ENCODE peak calls at places on chromosomes 16 and 17, in nine cellular contexts. I is omental fat pad; B is activated CD8-positive, alpha-beta memory T cell treated with anti-CD3 and anti-CD28 coated beads for 48 hours; U is NCI-H2029; J is substantia nigra; Q is heart right ventricle; N is COR-L47; C is midbrain; Z is RWPE1. E is an unnamed sample.

GRCh38 chr17:16406742-16407674 is 8.4 kb upstream of the TRPV2 start:
- DNase-seq in Z (no peak), B (no peak), U (no peak), Q (peak), I (no peak), C (no peak), J (no peak), N (no peak), E (no peak)

GRCh38 chr16:29974291-29975133 is 844 bp downstream of the TAOK2 start:
- DNase-seq in Q (peak), N (no peak), Z (peak), U (no peak), B (no peak), J (no peak), C (no peak), I (no peak), E (no peak)

GRCh38 chr17:3972281-3972731 is 8.1 kb upstream of the ATP2A3 start:
- DNase-seq in Z (no peak), B (no peak), Q (no peak), J (no peak), C (no peak), N (no peak), U (no peak), I (no peak), E (no peak)

GRCh38 chr17:31197991-31198390 is 99.0 kb downstream of the OMG start:
- DNase-seq in Q (no peak), I (no peak), Z (no peak), B (no peak), N (no peak), J (no peak), U (no peak), C (no peak), E (no peak)

GRCh38 chr17:49515196-49515770 is 20.2 kb downstream of the NGFR start:
- DNase-seq in Z (peak), U (no peak), N (no peak), B (no peak), I (peak), J (peak), C (peak), Q (peak), E (no peak)

GRCh38 chr16:84111481-84111880 is 5.3 kb downstream of the MBTPS1 start:
- DNase-seq in J (no peak), Q (no peak), Z (no peak), C (no peak), I (no peak), U (no peak), B (no peak), N (no peak), E (no peak)

GRCh38 chr17:57424777-57425188 is 168.5 kb downstream of the MSI2 start:
- DNase-seq in B (no peak), Q (no peak), I (no peak), Z (peak), C (no peak), N (no peak), J (no peak), U (peak), E (no peak)

GRCh38 chr17:82267575-82268379 is 5.7 kb downstream of the CSNK1D start:
- DNase-seq in N (no peak), Q (peak), B (no peak), J (peak), C (peak), I (peak), Z (peak), U (no peak), E (no peak)

GRCh38 chr17:71649986-71650385 is 470.8 kb upstream of the SOX9 start:
- DNase-seq in J (no peak), B (no peak), Q (no peak), Z (no peak), C (no peak), U (no peak), I (no peak), N (no peak), E (no peak)

GRCh38 chr16:27760845-27761176 is 210.9 kb downstream of the KATNIP start:
- DNase-seq in Q (no peak), B (no peak), C (no peak), Z (no peak), N (no peak), J (no peak), I (no peak), U (no peak), E (no peak)

GRCh38 chr16:48617711-48618148 is 7.8 kb upstream of the N4BP1 start:
- DNase-seq in U (peak), N (peak), J (no peak), I (no peak), Z (no peak), Q (peak), B (no peak), C (no peak), E (no peak)

GRCh38 chr17:3983945-3984484 is 19.8 kb upstream of the ATP2A3 start:
- DNase-seq in C (no peak), B (no peak), Z (no peak), U (peak), Q (peak), J (no peak), I (no peak), N (no peak), E (no peak)

GRCh38 chr16:68992521-68992920 is 112.9 kb upstream of the HAS3 start:
- DNase-seq in C (no peak), N (no peak), I (no peak), U (no peak), Z (peak), Q (no peak), B (no peak), J (no peak), E (no peak)

GRCh38 chr16:7393680-7394079 is 61.0 kb downstream of the RBFOX1 start:
- DNase-seq in B (no peak), Z (no peak), U (no peak), Q (no peak), N (no peak), C (no peak), J (no peak), I (no peak), E (no peak)

GRCh38 chr16:85222151-85222863 is 110.0 kb upstream of the CIBAR2 start:
- DNase-seq in C (no peak), I (no peak), Q (no peak), U (no peak), J (no peak), B (no peak), N (peak), Z (no peak), E (no peak)

GRCh38 chr16:12082207-12082606 is 105.7 kb downstream of the SNX29 start:
- DNase-seq in B (no peak), J (no peak), C (no peak), U (no peak), Z (no peak), N (no peak), Q (no peak), I (no peak), E (no peak)

E was measured in memory B cell.